ENCODE peak calls at places on chromosomes 5 and 9, in six cellular contexts. One of them, this sample, is unnamed.

GRCh38 chr9:79292731-79293280 is 279.0 kb upstream of the TLE4 start:
- DNase-seq in IMR-90: no peak
- DNase-seq in stimulated activated CD4-positive, alpha-beta T cell treated with anti-CD3 and anti-CD28 coated beads, Interleukin-15, amount 100 ng/mL, for 24 hours: no peak
- DNase-seq in foreskin keratinocyte: no peak
- DNase-seq in heart right ventricle: no peak
- DNase-seq in activated naive CD8-positive, alpha-beta T cell treated with anti-CD3 and anti-CD28 coated beads, Interleukin-2, amount 50 U/mL, for 16 hours: no peak
- DNase-seq in this sample: no peak

GRCh38 chr9:124676159-124676551 is 95.0 kb downstream of the NR6A1 start:
- DNase-seq in heart right ventricle: no peak
- DNase-seq in IMR-90: no peak
- DNase-seq in stimulated activated CD4-positive, alpha-beta T cell treated with anti-CD3 and anti-CD28 coated beads, Interleukin-15, amount 100 ng/mL, for 24 hours: no peak
- DNase-seq in activated naive CD8-positive, alpha-beta T cell treated with anti-CD3 and anti-CD28 coated beads, Interleukin-2, amount 50 U/mL, for 16 hours: no peak
- DNase-seq in foreskin keratinocyte: no peak
- DNase-seq in this sample: peak; percentile 32

GRCh38 chr9:5813837-5814236 is 19.1 kb downstream of the ERMP1 start:
- DNase-seq in IMR-90: no peak
- DNase-seq in foreskin keratinocyte: peak; percentile 72
- DNase-seq in stimulated activated CD4-positive, alpha-beta T cell treated with anti-CD3 and anti-CD28 coated beads, Interleukin-15, amount 100 ng/mL, for 24 hours: no peak
- DNase-seq in heart right ventricle: no peak
- DNase-seq in activated naive CD8-positive, alpha-beta T cell treated with anti-CD3 and anti-CD28 coated beads, Interleukin-2, amount 50 U/mL, for 16 hours: no peak
- DNase-seq in this sample: no peak

GRCh38 chr5:110757118-110757729 is 18.4 kb downstream of the SLC25A46 start:
- DNase-seq in heart right ventricle: no peak
- DNase-seq in stimulated activated CD4-positive, alpha-beta T cell treated with anti-CD3 and anti-CD28 coated beads, Interleukin-15, amount 100 ng/mL, for 24 hours: peak; percentile 7
- DNase-seq in IMR-90: peak; percentile 60
- DNase-seq in activated naive CD8-positive, alpha-beta T cell treated with anti-CD3 and anti-CD28 coated beads, Interleukin-2, amount 50 U/mL, for 16 hours: no peak
- DNase-seq in foreskin keratinocyte: peak; percentile 39
- DNase-seq in this sample: peak; percentile 36

GRCh38 chr5:137415231-137415681 is 83.9 kb downstream of the SPOCK1 start:
- DNase-seq in foreskin keratinocyte: peak; percentile 84
- DNase-seq in heart right ventricle: no peak
- DNase-seq in IMR-90: peak; percentile 70
- DNase-seq in activated naive CD8-positive, alpha-beta T cell treated with anti-CD3 and anti-CD28 coated beads, Interleukin-2, amount 50 U/mL, for 16 hours: no peak
- DNase-seq in stimulated activated CD4-positive, alpha-beta T cell treated with anti-CD3 and anti-CD28 coated beads, Interleukin-15, amount 100 ng/mL, for 24 hours: no peak
- DNase-seq in this sample: peak; percentile 94

GRCh38 chr5:62812653-62813329 is 234.2 kb downstream of the LRRC70 start:
- DNase-seq in stimulated activated CD4-positive, alpha-beta T cell treated with anti-CD3 and anti-CD28 coated beads, Interleukin-15, amount 100 ng/mL, for 24 hours: no peak
- DNase-seq in foreskin keratinocyte: no peak
- DNase-seq in activated naive CD8-positive, alpha-beta T cell treated with anti-CD3 and anti-CD28 coated beads, Interleukin-2, amount 50 U/mL, for 16 hours: no peak
- DNase-seq in heart right ventricle: no peak
- DNase-seq in IMR-90: no peak
- DNase-seq in this sample: no peak

GRCh38 chr9:121267689-121268597 is at the start of gene GSN:
- DNase-seq in activated naive CD8-positive, alpha-beta T cell treated with anti-CD3 and anti-CD28 coated beads, Interleukin-2, amount 50 U/mL, for 16 hours: no peak
- DNase-seq in IMR-90: peak; percentile 50
- DNase-seq in foreskin keratinocyte: peak; percentile 40
- DNase-seq in stimulated activated CD4-positive, alpha-beta T cell treated with anti-CD3 and anti-CD28 coated beads, Interleukin-15, amount 100 ng/mL, for 24 hours: peak; percentile 67
- DNase-seq in heart right ventricle: peak; percentile 89
- DNase-seq in this sample: peak; percentile 68

GRCh38 chr9:124849801-124850200 is 3.5 kb upstream of the WDR38 start:
- DNase-seq in IMR-90: peak; percentile 82
- DNase-seq in foreskin keratinocyte: no peak
- DNase-seq in stimulated activated CD4-positive, alpha-beta T cell treated with anti-CD3 and anti-CD28 coated beads, Interleukin-15, amount 100 ng/mL, for 24 hours: no peak
- DNase-seq in heart right ventricle: no peak
- DNase-seq in activated naive CD8-positive, alpha-beta T cell treated with anti-CD3 and anti-CD28 coated beads, Interleukin-2, amount 50 U/mL, for 16 hours: no peak
- DNase-seq in this sample: peak; percentile 79

GRCh38 chr5:59486508-59486907 is 407.0 kb downstream of the PDE4D start:
- DNase-seq in IMR-90: no peak
- DNase-seq in activated naive CD8-positive, alpha-beta T cell treated with anti-CD3 and anti-CD28 coated beads, Interleukin-2, amount 50 U/mL, for 16 hours: no peak
- DNase-seq in stimulated activated CD4-positive, alpha-beta T cell treated with anti-CD3 and anti-CD28 coated beads, Interleukin-15, amount 100 ng/mL, for 24 hours: no peak
- DNase-seq in foreskin keratinocyte: no peak
- DNase-seq in heart right ventricle: no peak
- DNase-seq in this sample: no peak

GRCh38 chr5:32446660-32447059 is 2.1 kb upstream of the ZFR start:
- DNase-seq in IMR-90: no peak
- DNase-seq in foreskin keratinocyte: no peak
- DNase-seq in stimulated activated CD4-positive, alpha-beta T cell treated with anti-CD3 and anti-CD28 coated beads, Interleukin-15, amount 100 ng/mL, for 24 hours: no peak
- DNase-seq in heart right ventricle: no peak
- DNase-seq in activated naive CD8-positive, alpha-beta T cell treated with anti-CD3 and anti-CD28 coated beads, Interleukin-2, amount 50 U/mL, for 16 hours: no peak
- DNase-seq in this sample: no peak

GRCh38 chr5:120463991-120464626 is at the start of gene PRR16:
- DNase-seq in activated naive CD8-positive, alpha-beta T cell treated with anti-CD3 and anti-CD28 coated beads, Interleukin-2, amount 50 U/mL, for 16 hours: no peak
- DNase-seq in foreskin keratinocyte: peak; percentile 26
- DNase-seq in IMR-90: peak; percentile 73
- DNase-seq in stimulated activated CD4-positive, alpha-beta T cell treated with anti-CD3 and anti-CD28 coated beads, Interleukin-15, amount 100 ng/mL, for 24 hours: peak; percentile 24
- DNase-seq in heart right ventricle: peak; percentile 69
- DNase-seq in this sample: peak; percentile 78

GRCh38 chr9:133505186-133505830 is 19.5 kb downstream of the MYMK start:
- DNase-seq in stimulated activated CD4-positive, alpha-beta T cell treated with anti-CD3 and anti-CD28 coated beads, Interleukin-15, amount 100 ng/mL, for 24 hours: no peak
- DNase-seq in IMR-90: peak; percentile 36
- DNase-seq in activated naive CD8-positive, alpha-beta T cell treated with anti-CD3 and anti-CD28 coated beads, Interleukin-2, amount 50 U/mL, for 16 hours: no peak
- DNase-seq in heart right ventricle: no peak
- DNase-seq in foreskin keratinocyte: no peak
- DNase-seq in this sample: peak; percentile 48

GRCh38 chr9:89798546-89799120 is 193.8 kb downstream of the GADD45G start:
- DNase-seq in heart right ventricle: no peak
- DNase-seq in IMR-90: no peak
- DNase-seq in activated naive CD8-positive, alpha-beta T cell treated with anti-CD3 and anti-CD28 coated beads, Interleukin-2, amount 50 U/mL, for 16 hours: no peak
- DNase-seq in foreskin keratinocyte: no peak
- DNase-seq in stimulated activated CD4-positive, alpha-beta T cell treated with anti-CD3 and anti-CD28 coated beads, Interleukin-15, amount 100 ng/mL, for 24 hours: no peak
- DNase-seq in this sample: no peak

This sample was measured in fibroblast of lung.